ENCODE peak calls at places on chromosomes 7 and 10, in four cellular contexts. L is SK-N-SH, B is aorta, K is GM04504. J is an unnamed sample.

GRCh38 chr7:102891693-102892261 is 21.0 kb upstream of the LRRC17 start:
- DNase-seq in L (no peak), B (peak), K (peak), J (no peak)

GRCh38 chr10:35225204-35225603 is 98.6 kb downstream of the CREM start:
- DNase-seq in L (no peak), B (no peak), K (no peak), J (peak)

GRCh38 chr7:20352573-20353304 is 22.0 kb downstream of the ITGB8 start:
- DNase-seq in L (no peak), B (no peak), K (no peak), J (no peak)

GRCh38 chr10:131808370-131808930 is 92.4 kb upstream of the PPP2R2D start:
- DNase-seq in L (no peak), B (no peak), K (no peak), J (peak)

GRCh38 chr7:98054585-98054984 is 52.1 kb upstream of the LMTK2 start:
- DNase-seq in L (no peak), B (no peak), K (no peak), J (no peak)

GRCh38 chr10:88117869-88118632 is 254.6 kb downstream of the PTEN start:
- DNase-seq in L (no peak), B (no peak), K (no peak), J (no peak)

GRCh38 chr7:102944241-102944640 is 31.4 kb downstream of the LRRC17 start:
- DNase-seq in L (no peak), B (no peak), K (no peak), J (no peak)

GRCh38 chr7:79504607-79505389 is 51.3 kb upstream of the MAGI2 start:
- DNase-seq in L (no peak), B (no peak), K (no peak), J (no peak)